ENCODE peak calls at places on chromosomes 11 and 22, in four cellular contexts. One of them, this sample, is unnamed.

GRCh38 chr22:31081963-31082605 is 966 bp downstream of the SMTN start:
- DNase-seq in WERI-Rb-1: no peak
- DNase-seq in psoas muscle: peak; percentile 12
- DNase-seq in activated naive CD8-positive, alpha-beta T cell treated with anti-CD3 and anti-CD28 coated beads for 36 hours: no peak
- DNase-seq in this sample: no peak

GRCh38 chr22:43230983-43231723 is 44.2 kb upstream of the TTLL12 start:
- DNase-seq in WERI-Rb-1: peak; percentile 83
- DNase-seq in psoas muscle: no peak
- DNase-seq in activated naive CD8-positive, alpha-beta T cell treated with anti-CD3 and anti-CD28 coated beads for 36 hours: peak; percentile 70
- DNase-seq in this sample: peak; percentile 89

GRCh38 chr11:78594814-78595213 is 20.1 kb upstream of the NARS2 start:
- DNase-seq in WERI-Rb-1: no peak
- DNase-seq in psoas muscle: no peak
- DNase-seq in activated naive CD8-positive, alpha-beta T cell treated with anti-CD3 and anti-CD28 coated beads for 36 hours: no peak
- DNase-seq in this sample: no peak

GRCh38 chr11:2770556-2771301 is 70.9 kb upstream of the KCNQ1OT1 start:
- DNase-seq in WERI-Rb-1: peak; percentile 7
- DNase-seq in psoas muscle: no peak
- DNase-seq in activated naive CD8-positive, alpha-beta T cell treated with anti-CD3 and anti-CD28 coated beads for 36 hours: no peak
- DNase-seq in this sample: peak; percentile 1

GRCh38 chr11:26928636-26929035 is 65.3 kb upstream of the FIBIN start:
- DNase-seq in WERI-Rb-1: no peak
- DNase-seq in psoas muscle: no peak
- DNase-seq in activated naive CD8-positive, alpha-beta T cell treated with anti-CD3 and anti-CD28 coated beads for 36 hours: no peak
- DNase-seq in this sample: no peak

GRCh38 chr11:102293873-102294601 is 23.2 kb upstream of the BIRC3 start:
- DNase-seq in WERI-Rb-1: no peak
- DNase-seq in psoas muscle: no peak
- DNase-seq in activated naive CD8-positive, alpha-beta T cell treated with anti-CD3 and anti-CD28 coated beads for 36 hours: no peak
- DNase-seq in this sample: peak; percentile 41

GRCh38 chr22:29710922-29711593 is 8.7 kb upstream of the CABP7 start:
- DNase-seq in WERI-Rb-1: no peak
- DNase-seq in psoas muscle: peak; percentile 76
- DNase-seq in activated naive CD8-positive, alpha-beta T cell treated with anti-CD3 and anti-CD28 coated beads for 36 hours: no peak
- DNase-seq in this sample: no peak

GRCh38 chr11:112812719-112813118 is 148.5 kb upstream of the NCAM1 start:
- DNase-seq in WERI-Rb-1: no peak
- DNase-seq in psoas muscle: no peak
- DNase-seq in activated naive CD8-positive, alpha-beta T cell treated with anti-CD3 and anti-CD28 coated beads for 36 hours: no peak
- DNase-seq in this sample: no peak

GRCh38 chr11:119285431-119285830 is 31.5 kb downstream of the MCAM start:
- DNase-seq in WERI-Rb-1: no peak
- DNase-seq in psoas muscle: no peak
- DNase-seq in activated naive CD8-positive, alpha-beta T cell treated with anti-CD3 and anti-CD28 coated beads for 36 hours: no peak
- DNase-seq in this sample: no peak

GRCh38 chr11:5284551-5285130 is 14.9 kb upstream of the HBE1 start:
- DNase-seq in WERI-Rb-1: no peak
- DNase-seq in psoas muscle: no peak
- DNase-seq in activated naive CD8-positive, alpha-beta T cell treated with anti-CD3 and anti-CD28 coated beads for 36 hours: no peak
- DNase-seq in this sample: no peak

GRCh38 chr11:789951-790350 is at the start of gene CEND1:
- DNase-seq in WERI-Rb-1: peak; percentile 51
- DNase-seq in psoas muscle: peak; percentile 45
- DNase-seq in activated naive CD8-positive, alpha-beta T cell treated with anti-CD3 and anti-CD28 coated beads for 36 hours: peak; percentile 52
- DNase-seq in this sample: peak; percentile 79

GRCh38 chr22:27726726-27727449 is 74.7 kb downstream of the MN1 start:
- DNase-seq in WERI-Rb-1: peak; percentile 43
- DNase-seq in psoas muscle: peak; percentile 62
- DNase-seq in activated naive CD8-positive, alpha-beta T cell treated with anti-CD3 and anti-CD28 coated beads for 36 hours: no peak
- DNase-seq in this sample: no peak

GRCh38 chr11:7551571-7551970 is 37.8 kb downstream of the PPFIBP2 start:
- DNase-seq in WERI-Rb-1: no peak
- DNase-seq in psoas muscle: no peak
- DNase-seq in activated naive CD8-positive, alpha-beta T cell treated with anti-CD3 and anti-CD28 coated beads for 36 hours: no peak
- DNase-seq in this sample: no peak

GRCh38 chr11:86247608-86248007 is 3.1 kb downstream of the EED start:
- DNase-seq in WERI-Rb-1: no peak
- DNase-seq in psoas muscle: no peak
- DNase-seq in activated naive CD8-positive, alpha-beta T cell treated with anti-CD3 and anti-CD28 coated beads for 36 hours: no peak
- DNase-seq in this sample: no peak

GRCh38 chr11:111555255-111555654 is 14.7 kb downstream of the LAYN start:
- DNase-seq in WERI-Rb-1: no peak
- DNase-seq in psoas muscle: no peak
- DNase-seq in activated naive CD8-positive, alpha-beta T cell treated with anti-CD3 and anti-CD28 coated beads for 36 hours: no peak
- DNase-seq in this sample: no peak

GRCh38 chr11:128749986-128750385 is 56.1 kb downstream of the FLI1 start:
- DNase-seq in WERI-Rb-1: no peak
- DNase-seq in psoas muscle: no peak
- DNase-seq in activated naive CD8-positive, alpha-beta T cell treated with anti-CD3 and anti-CD28 coated beads for 36 hours: no peak
- DNase-seq in this sample: no peak

GRCh38 chr11:116078101-116078561 is 573.9 kb upstream of the CADM1 start:
- DNase-seq in WERI-Rb-1: peak; percentile 69
- DNase-seq in psoas muscle: no peak
- DNase-seq in activated naive CD8-positive, alpha-beta T cell treated with anti-CD3 and anti-CD28 coated beads for 36 hours: no peak
- DNase-seq in this sample: peak; percentile 80

GRCh38 chr11:117822031-117822521 is 2.5 kb downstream of the FXYD2 start:
- DNase-seq in WERI-Rb-1: peak; percentile 75
- DNase-seq in psoas muscle: peak; percentile 59
- DNase-seq in activated naive CD8-positive, alpha-beta T cell treated with anti-CD3 and anti-CD28 coated beads for 36 hours: peak; percentile 68
- DNase-seq in this sample: peak; percentile 68

GRCh38 chr11:23211221-23211620 is 350.9 kb upstream of the CCDC179 start:
- DNase-seq in WERI-Rb-1: no peak
- DNase-seq in psoas muscle: no peak
- DNase-seq in activated naive CD8-positive, alpha-beta T cell treated with anti-CD3 and anti-CD28 coated beads for 36 hours: no peak
- DNase-seq in this sample: no peak

GRCh38 chr11:46248270-46249102 is 29.0 kb upstream of the CREB3L1 start:
- DNase-seq in WERI-Rb-1: no peak
- DNase-seq in psoas muscle: no peak
- DNase-seq in activated naive CD8-positive, alpha-beta T cell treated with anti-CD3 and anti-CD28 coated beads for 36 hours: no peak
- DNase-seq in this sample: no peak

GRCh38 chr22:24106385-24107381 is 74.6 kb upstream of the SUSD2 start:
- DNase-seq in WERI-Rb-1: peak; percentile 25
- DNase-seq in psoas muscle: no peak
- DNase-seq in activated naive CD8-positive, alpha-beta T cell treated with anti-CD3 and anti-CD28 coated beads for 36 hours: peak; percentile 18
- DNase-seq in this sample: peak; percentile 20

GRCh38 chr22:40022536-40023225 is 27.9 kb downstream of the FAM83F start:
- DNase-seq in WERI-Rb-1: no peak
- DNase-seq in psoas muscle: no peak
- DNase-seq in activated naive CD8-positive, alpha-beta T cell treated with anti-CD3 and anti-CD28 coated beads for 36 hours: no peak
- DNase-seq in this sample: no peak

GRCh38 chr11:57483570-57483934 is 23.2 kb downstream of the RTN4RL2 start:
- DNase-seq in WERI-Rb-1: no peak
- DNase-seq in psoas muscle: no peak
- DNase-seq in activated naive CD8-positive, alpha-beta T cell treated with anti-CD3 and anti-CD28 coated beads for 36 hours: no peak
- DNase-seq in this sample: no peak

GRCh38 chr11:128026596-128026995 is 560.8 kb downstream of the ETS1 start:
- DNase-seq in WERI-Rb-1: no peak
- DNase-seq in psoas muscle: peak; percentile 28
- DNase-seq in activated naive CD8-positive, alpha-beta T cell treated with anti-CD3 and anti-CD28 coated beads for 36 hours: no peak
- DNase-seq in this sample: no peak

GRCh38 chr11:121134758-121135312 is 33.8 kb downstream of the TECTA start:
- DNase-seq in WERI-Rb-1: no peak
- DNase-seq in psoas muscle: no peak
- DNase-seq in activated naive CD8-positive, alpha-beta T cell treated with anti-CD3 and anti-CD28 coated beads for 36 hours: no peak
- DNase-seq in this sample: no peak

GRCh38 chr22:45482169-45482568 is 20.5 kb upstream of the FBLN1 start:
- DNase-seq in WERI-Rb-1: peak; percentile 29
- DNase-seq in psoas muscle: no peak
- DNase-seq in activated naive CD8-positive, alpha-beta T cell treated with anti-CD3 and anti-CD28 coated beads for 36 hours: no peak
- DNase-seq in this sample: peak; percentile 68

GRCh38 chr11:86592659-86593451 is 79.6 kb downstream of the ME3 start:
- DNase-seq in WERI-Rb-1: peak; percentile 29
- DNase-seq in psoas muscle: peak; percentile 59
- DNase-seq in activated naive CD8-positive, alpha-beta T cell treated with anti-CD3 and anti-CD28 coated beads for 36 hours: peak; percentile 88
- DNase-seq in this sample: no peak

GRCh38 chr11:73244589-73245240 is 26.6 kb downstream of the P2RY2 start:
- DNase-seq in WERI-Rb-1: no peak
- DNase-seq in psoas muscle: no peak
- DNase-seq in activated naive CD8-positive, alpha-beta T cell treated with anti-CD3 and anti-CD28 coated beads for 36 hours: no peak
- DNase-seq in this sample: no peak

GRCh38 chr11:123719452-123719851 is 22.0 kb downstream of the ZNF202 start:
- DNase-seq in WERI-Rb-1: no peak
- DNase-seq in psoas muscle: no peak
- DNase-seq in activated naive CD8-positive, alpha-beta T cell treated with anti-CD3 and anti-CD28 coated beads for 36 hours: no peak
- DNase-seq in this sample: no peak

GRCh38 chr22:41524809-41525449 is 19.3 kb downstream of the POLR3H start:
- DNase-seq in WERI-Rb-1: peak; percentile 48
- DNase-seq in psoas muscle: peak; percentile 41
- DNase-seq in activated naive CD8-positive, alpha-beta T cell treated with anti-CD3 and anti-CD28 coated beads for 36 hours: peak; percentile 69
- DNase-seq in this sample: no peak

GRCh38 chr11:128626913-128627665 is 39.7 kb upstream of the ETS1 start:
- DNase-seq in WERI-Rb-1: no peak
- DNase-seq in psoas muscle: no peak
- DNase-seq in activated naive CD8-positive, alpha-beta T cell treated with anti-CD3 and anti-CD28 coated beads for 36 hours: no peak
- DNase-seq in this sample: no peak

GRCh38 chr11:134409552-134410429 is 2.3 kb downstream of the B3GAT1 start:
- DNase-seq in WERI-Rb-1: no peak
- DNase-seq in psoas muscle: no peak
- DNase-seq in activated naive CD8-positive, alpha-beta T cell treated with anti-CD3 and anti-CD28 coated beads for 36 hours: no peak
- DNase-seq in this sample: no peak

GRCh38 chr11:46275964-46276641 is 1.4 kb upstream of the CREB3L1 start:
- DNase-seq in WERI-Rb-1: peak; percentile 80
- DNase-seq in psoas muscle: no peak
- DNase-seq in activated naive CD8-positive, alpha-beta T cell treated with anti-CD3 and anti-CD28 coated beads for 36 hours: no peak
- DNase-seq in this sample: no peak

GRCh38 chr11:63608353-63609345 is 5.6 kb downstream of the PLAAT3 start:
- DNase-seq in WERI-Rb-1: no peak
- DNase-seq in psoas muscle: no peak
- DNase-seq in activated naive CD8-positive, alpha-beta T cell treated with anti-CD3 and anti-CD28 coated beads for 36 hours: peak; percentile 22
- DNase-seq in this sample: no peak

GRCh38 chr11:6682591-6682935 is 577 bp downstream of the MRPL17 start:
- DNase-seq in WERI-Rb-1: no peak
- DNase-seq in psoas muscle: no peak
- DNase-seq in activated naive CD8-positive, alpha-beta T cell treated with anti-CD3 and anti-CD28 coated beads for 36 hours: no peak
- DNase-seq in this sample: no peak

GRCh38 chr11:105636496-105636895 is 26.6 kb downstream of the GRIA4 start:
- DNase-seq in WERI-Rb-1: no peak
- DNase-seq in psoas muscle: no peak
- DNase-seq in activated naive CD8-positive, alpha-beta T cell treated with anti-CD3 and anti-CD28 coated beads for 36 hours: no peak
- DNase-seq in this sample: no peak

GRCh38 chr11:123166095-123166559 is 28.9 kb downstream of the CLMP start:
- DNase-seq in WERI-Rb-1: peak; percentile 25
- DNase-seq in psoas muscle: no peak
- DNase-seq in activated naive CD8-positive, alpha-beta T cell treated with anti-CD3 and anti-CD28 coated beads for 36 hours: no peak
- DNase-seq in this sample: peak; percentile 70

GRCh38 chr11:6757373-6757967 is 14.3 kb downstream of the OR2AG2 start:
- DNase-seq in WERI-Rb-1: peak; percentile 69
- DNase-seq in psoas muscle: peak; percentile 15
- DNase-seq in activated naive CD8-positive, alpha-beta T cell treated with anti-CD3 and anti-CD28 coated beads for 36 hours: peak; percentile 46
- DNase-seq in this sample: peak; percentile 70

GRCh38 chr11:122085264-122085663 is 30.8 kb downstream of the BLID start:
- DNase-seq in WERI-Rb-1: no peak
- DNase-seq in psoas muscle: no peak
- DNase-seq in activated naive CD8-positive, alpha-beta T cell treated with anti-CD3 and anti-CD28 coated beads for 36 hours: no peak
- DNase-seq in this sample: no peak